ENCODE peak calls at places on chromosomes 7 and 10, in nine cellular contexts. L is fibroblast of the aortic adventitia, V is cardiac muscle cell, K is fibroblast of lung, I is nephron progenitor cell, W is BJ, U is progenitor cell of endocrine pancreas, D is HL-60, S is AG04449. N is an unnamed sample.

GRCh38 chr7:94418851-94419250 is 24.2 kb downstream of the COL1A2 start:
- DNase-seq in S (no peak), D (no peak), V (peak), W (no peak), K (no peak), U (no peak), L (peak), I (no peak), N (no peak)

GRCh38 chr10:97647556-97647955 is 7.1 kb downstream of the PI4K2A start:
- DNase-seq in D (no peak), I (no peak), K (peak), S (no peak), L (peak), V (peak), W (no peak), U (no peak), N (no peak)

GRCh38 chr7:122532406-122533269 is 166.3 kb downstream of the RNF133 start:
- DNase-seq in K (no peak), D (no peak), S (no peak), V (peak), L (peak), I (no peak), W (no peak), U (no peak), N (no peak)

GRCh38 chr10:12629767-12630165 is 280.4 kb downstream of the CAMK1D start:
- DNase-seq in W (no peak), K (no peak), U (no peak), I (no peak), S (no peak), D (no peak), L (no peak), V (no peak), N (no peak)

GRCh38 chr10:114045738-114046458 is 2.2 kb downstream of the ADRB1 start:
- DNase-seq in I (no peak), L (no peak), D (no peak), U (no peak), K (no peak), S (no peak), V (no peak), W (no peak), N (no peak)

GRCh38 chr7:140402178-140402835 is 1.6 kb upstream of the RAB19 start:
- DNase-seq in D (peak), I (no peak), K (peak), U (no peak), L (peak), S (no peak), W (peak), V (peak), N (no peak)

GRCh38 chr7:100865971-100866720 is 1.0 kb upstream of the TRIP6 start:
- DNase-seq in D (peak), K (peak), L (no peak), S (no peak), U (no peak), I (no peak), W (no peak), V (no peak), N (peak)

GRCh38 chr7:78770422-78771410 is 682.8 kb downstream of the MAGI2 start:
- DNase-seq in D (no peak), L (peak), V (no peak), I (no peak), W (no peak), K (peak), S (no peak), U (no peak), N (no peak)

GRCh38 chr10:61285749-61286148 is 167.4 kb downstream of the TMEM26 start:
- DNase-seq in V (peak), U (no peak), L (peak), W (no peak), D (no peak), S (no peak), K (peak), I (no peak), N (no peak)

GRCh38 chr7:23022258-23022745 is 8.4 kb upstream of the HYCC1 start:
- DNase-seq in W (peak), V (peak), D (no peak), U (no peak), K (peak), S (peak), I (no peak), L (peak), N (peak)

GRCh38 chr10:132942101-132942739 is at the start of gene CFAP46:
- DNase-seq in D (no peak), L (peak), W (no peak), I (peak), K (peak), V (peak), U (peak), S (no peak), N (peak)

GRCh38 chr7:149837620-149838223 is 453 bp upstream of the ZNF862 start:
- DNase-seq in U (no peak), K (no peak), L (no peak), W (no peak), I (no peak), S (no peak), D (no peak), V (no peak), N (no peak)

GRCh38 chr10:104666106-104666505 is 25.0 kb downstream of the SORCS3 start:
- DNase-seq in I (no peak), U (no peak), K (no peak), V (no peak), S (no peak), W (no peak), D (no peak), L (no peak), N (no peak)

GRCh38 chr7:150740053-150740452 is 2.8 kb downstream of the GIMAP5 start:
- DNase-seq in W (no peak), I (no peak), S (no peak), D (no peak), K (no peak), V (no peak), U (no peak), L (no peak), N (no peak)

GRCh38 chr7:120052884-120053382 is 220.0 kb upstream of the KCND2 start:
- DNase-seq in V (peak), I (peak), L (peak), D (peak), W (peak), U (no peak), S (peak), K (peak), N (peak)

GRCh38 chr10:6305762-6306321 is 103.1 kb downstream of the PFKFB3 start:
- DNase-seq in K (no peak), I (no peak), D (no peak), L (no peak), U (no peak), S (no peak), V (no peak), W (no peak), N (no peak)

GRCh38 chr7:100801833-100802568 is 25.3 kb downstream of the EPHB4 start:
- DNase-seq in K (peak), D (peak), S (peak), W (peak), V (peak), I (no peak), U (peak), L (peak), N (peak)

GRCh38 chr7:42161723-42162122 is 75.3 kb downstream of the GLI3 start:
- DNase-seq in S (no peak), W (no peak), U (no peak), L (no peak), V (peak), D (no peak), I (no peak), K (no peak), N (no peak)

GRCh38 chr7:120951826-120952225 is 1.2 kb downstream of the ING3 start:
- DNase-seq in D (no peak), L (no peak), W (no peak), S (no peak), U (no peak), K (no peak), I (no peak), V (no peak), N (no peak)

GRCh38 chr10:10542368-10542961 is 475.2 kb upstream of the CELF2 start:
- DNase-seq in U (no peak), S (no peak), K (peak), L (no peak), D (no peak), I (no peak), W (no peak), V (peak), N (no peak)

GRCh38 chr10:111118758-111119157 is 41.9 kb downstream of the ADRA2A start:
- DNase-seq in I (no peak), S (no peak), U (no peak), W (no peak), D (no peak), V (no peak), L (no peak), K (no peak), N (no peak)

GRCh38 chr10:121084675-121085070 is 233.5 kb downstream of the WDR11 start:
- DNase-seq in S (no peak), W (no peak), V (no peak), U (no peak), L (no peak), K (no peak), I (no peak), D (no peak), N (no peak)

GRCh38 chr7:139452948-139453672 is 30.4 kb downstream of the KLRG2 start:
- DNase-seq in L (peak), W (no peak), I (no peak), U (no peak), S (no peak), K (peak), D (no peak), V (peak), N (no peak)

GRCh38 chr7:1825877-1826741 is 156.0 kb downstream of the ELFN1 start:
- DNase-seq in D (no peak), S (no peak), W (no peak), V (no peak), K (no peak), I (no peak), L (no peak), U (no peak), N (no peak)

GRCh38 chr10:34638405-34639054 is 176.6 kb downstream of the PARD3 start:
- DNase-seq in W (peak), V (peak), K (peak), S (peak), L (peak), U (peak), I (peak), D (peak), N (peak)

GRCh38 chr10:102114861-102115618 is 5.1 kb downstream of the LDB1 start:
- DNase-seq in W (no peak), I (peak), K (peak), S (no peak), V (peak), D (peak), U (peak), L (peak), N (peak)

GRCh38 chr7:51220226-51220625 is 96.4 kb downstream of the COBL start:
- DNase-seq in W (no peak), D (no peak), S (no peak), I (no peak), L (no peak), U (no peak), V (no peak), K (no peak), N (no peak)

GRCh38 chr7:44587843-44588711 is 6.0 kb upstream of the TMED4 start:
- DNase-seq in L (peak), D (peak), W (no peak), K (peak), S (no peak), V (peak), I (no peak), U (no peak), N (peak)

GRCh38 chr7:45654341-45654740 is 80.2 kb downstream of the ADCY1 start:
- DNase-seq in D (no peak), S (no peak), W (no peak), V (no peak), I (no peak), L (no peak), K (no peak), U (no peak), N (no peak)

GRCh38 chr10:61721431-61721830 is 58.7 kb downstream of the CABCOCO1 start:
- DNase-seq in V (no peak), S (no peak), L (no peak), U (no peak), D (no peak), W (no peak), K (no peak), I (no peak), N (no peak)

GRCh38 chr7:134447383-134447782 is 11.5 kb downstream of the AKR1B1 start:
- DNase-seq in S (no peak), L (no peak), V (no peak), I (no peak), W (no peak), D (no peak), U (no peak), K (no peak), N (no peak)

GRCh38 chr10:16562891-16563290 is 41.2 kb upstream of the C1QL3 start:
- DNase-seq in W (no peak), V (no peak), U (no peak), L (no peak), I (no peak), K (no peak), S (no peak), D (no peak), N (no peak)

DNA sequence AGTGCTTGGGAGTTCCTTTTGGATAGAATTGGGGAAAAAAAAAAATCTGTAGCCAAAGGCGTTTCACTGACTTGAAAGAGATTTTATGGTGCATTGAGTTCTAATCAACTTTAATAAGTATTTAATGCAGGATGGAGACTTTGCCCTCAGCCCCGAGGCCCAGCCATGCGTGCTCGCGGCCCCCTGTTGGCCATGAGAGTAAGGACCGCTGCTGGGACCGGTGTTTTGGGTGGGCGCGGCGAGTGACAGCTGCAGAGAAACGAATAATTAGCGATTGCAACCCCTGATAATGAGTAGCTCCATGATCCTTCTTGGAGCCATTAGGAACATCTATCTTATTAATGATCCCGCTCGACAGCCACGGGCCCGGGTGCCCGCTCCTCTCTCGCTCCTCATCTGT is 347.4 kb downstream of the RPS24 start:
- DNase-seq in I (peak), D (no peak), U (no peak), V (no peak), L (no peak), K (no peak), S (no peak), W (no peak), N (no peak)
- TF ChIP-seq CTCF in I (peak), D (no peak), U (peak), V (peak), L (peak), K (peak), S (peak), W (peak), N (peak)

DNA sequence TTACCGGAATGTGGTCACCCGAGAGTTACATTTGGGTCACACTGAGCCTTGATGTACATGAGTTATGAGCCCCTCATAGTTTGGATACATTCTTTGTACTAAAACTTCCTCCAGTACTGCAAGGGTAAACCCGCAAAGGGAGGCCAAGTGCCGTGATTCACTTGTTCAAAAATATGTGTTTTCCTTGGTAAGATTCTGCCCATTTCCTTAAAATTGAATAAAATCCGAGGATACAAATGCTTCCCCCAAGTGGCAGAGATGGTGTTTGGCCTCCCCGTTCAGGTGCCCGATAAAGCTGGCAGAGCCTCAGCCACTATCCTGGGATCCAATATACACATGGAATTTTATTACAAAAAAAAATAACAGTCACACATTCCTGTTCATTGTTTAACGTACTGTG is 268.3 kb downstream of the DIP2C start:
- DNase-seq in W (no peak), D (no peak), I (no peak), U (no peak), K (peak), L (peak), V (no peak), S (no peak), N (no peak)
- TF ChIP-seq CTCF in W (no peak), D (no peak), I (no peak), U (no peak), K (no peak), L (peak), V (no peak), S (no peak), N (no peak)

DNA sequence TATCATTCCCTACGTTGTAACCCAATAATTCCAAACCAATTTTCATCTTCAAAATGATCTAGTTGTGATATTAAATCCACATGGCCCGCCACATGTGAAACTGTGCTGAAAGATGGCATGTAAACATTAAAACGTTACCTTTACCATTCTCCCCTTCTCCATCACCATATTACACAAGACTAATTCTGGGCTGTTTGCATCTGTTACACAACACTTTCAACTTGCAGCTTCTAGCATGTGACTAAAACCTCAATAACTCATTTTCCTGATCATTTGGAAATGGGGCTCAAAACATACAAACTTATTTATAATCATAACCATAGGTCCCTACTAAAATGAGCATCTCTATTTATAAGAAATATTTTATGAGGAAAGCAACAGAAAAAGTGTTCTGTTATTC is 4.7 kb downstream of the MTERF1 start:
- DNase-seq in S (no peak), K (no peak), D (peak), V (peak), U (no peak), W (no peak), I (no peak), L (peak), N (no peak)
- TF ChIP-seq CTCF in S (no peak), K (no peak), D (no peak), V (no peak), U (no peak), W (no peak), I (no peak), L (no peak), N (no peak)

GRCh38 chr10:13797171-13797570 is 210.4 kb downstream of the PRPF18 start:
- DNase-seq in L (no peak), U (no peak), K (no peak), V (no peak), S (no peak), W (no peak), I (no peak), D (no peak), N (no peak)

GRCh38 chr10:13803566-13804554 is 217.1 kb downstream of the PRPF18 start:
- DNase-seq in W (no peak), S (no peak), I (no peak), U (no peak), K (peak), V (no peak), L (peak), D (no peak), N (no peak)

GRCh38 chr10:13806419-13806818 is 219.7 kb downstream of the PRPF18 start:
- DNase-seq in V (no peak), S (no peak), D (no peak), I (no peak), L (no peak), U (no peak), K (no peak), W (no peak), N (no peak)

GRCh38 chr10:13801907-13802288 is 215.1 kb downstream of the PRPF18 start:
- DNase-seq in W (no peak), D (no peak), K (no peak), S (no peak), V (no peak), I (no peak), U (no peak), L (no peak), N (no peak)

GRCh38 chr10:13801156-13801906 is 214.6 kb downstream of the PRPF18 start:
- DNase-seq in K (no peak), U (no peak), V (no peak), W (no peak), L (no peak), I (no peak), D (no peak), S (no peak), N (no peak)
- TF ChIP-seq CTCF in K (no peak), U (no peak), V (no peak), W (no peak), L (no peak), I (no peak), D (no peak), S (no peak), N (no peak)

DNA sequence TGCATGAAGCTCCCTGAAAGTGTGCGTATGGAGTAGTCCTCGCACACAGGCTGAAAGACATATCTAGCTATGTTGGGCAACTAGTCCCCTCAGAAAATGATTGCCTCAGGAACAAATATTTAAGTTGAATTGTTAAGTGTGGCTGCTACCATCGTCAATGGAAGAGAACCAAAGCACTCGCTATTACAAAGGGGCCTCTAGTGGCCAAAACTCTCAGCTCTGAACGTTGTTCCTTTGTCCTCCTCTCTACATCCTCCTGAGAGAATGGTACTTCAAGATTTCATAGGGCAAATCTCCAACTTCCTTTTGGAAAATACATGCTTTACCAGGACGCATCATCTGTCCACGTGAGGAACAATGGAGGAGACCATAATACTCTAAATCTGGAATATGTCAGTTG is 209.9 kb downstream of the NRG3 start:
- DNase-seq in V (no peak), W (no peak), I (no peak), S (no peak), K (no peak), D (no peak), U (no peak), L (no peak), N (no peak)
- TF ChIP-seq CTCF in V (no peak), W (no peak), I (no peak), S (no peak), K (no peak), D (no peak), U (no peak), L (no peak), N (no peak)

DNA sequence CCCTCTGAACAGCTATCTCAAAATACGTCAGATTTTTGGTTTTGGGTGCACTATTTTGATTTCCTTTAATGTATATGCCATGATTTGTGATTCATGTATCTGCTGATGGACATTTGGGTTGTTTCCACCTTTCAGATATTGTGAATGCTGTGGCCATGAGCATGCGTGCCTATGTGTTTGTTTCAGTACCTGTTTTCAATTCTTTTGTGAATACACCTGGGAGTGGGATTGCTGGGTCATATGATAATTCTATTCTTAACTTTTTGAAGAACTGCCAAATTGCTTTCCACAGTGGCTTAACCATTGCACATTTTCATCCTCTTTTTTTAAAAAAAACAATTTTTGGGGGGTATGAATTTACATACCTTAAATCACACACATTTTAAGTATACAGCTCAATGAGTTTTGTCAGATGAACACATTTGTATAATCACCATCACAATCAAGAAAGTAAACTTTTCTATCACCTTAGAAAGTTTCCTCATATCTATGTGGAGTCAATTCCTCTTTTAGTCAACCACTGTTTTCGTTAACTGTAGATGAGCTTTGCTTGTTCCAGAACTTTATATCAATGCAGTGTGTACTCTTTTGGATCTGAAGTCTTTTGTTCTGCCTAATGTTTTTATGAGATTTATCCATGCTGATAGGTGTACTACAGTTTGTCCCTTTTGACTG is 36.9 kb downstream of the CYP26A1 start:
- DNase-seq in L (no peak), D (no peak), V (no peak), U (no peak), I (no peak), S (no peak), W (no peak), K (no peak), N (no peak)
- TF ChIP-seq CTCF in L (no peak), D (no peak), V (no peak), U (no peak), I (no peak), S (no peak), W (no peak), K (no peak), N (no peak)

DNA sequence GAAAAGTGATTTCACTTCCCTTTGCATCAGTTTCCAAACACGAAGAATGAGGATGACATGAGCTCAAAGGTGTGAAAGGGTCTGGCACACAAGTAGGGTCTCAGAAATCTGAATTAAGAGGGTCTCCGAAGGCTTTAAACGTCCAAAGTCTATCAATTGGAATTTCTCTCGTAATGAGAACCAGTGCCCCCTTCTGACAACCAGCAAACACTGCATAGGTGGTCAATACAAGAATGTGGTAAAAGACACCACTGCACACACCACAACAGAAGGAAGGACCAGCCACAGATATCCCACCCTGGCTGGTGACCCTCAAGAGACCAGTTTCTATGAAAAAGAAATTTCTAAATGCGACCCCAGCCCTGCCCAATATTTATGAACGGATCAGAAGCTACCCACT is 78.1 kb downstream of the CALN1 start:
- DNase-seq in W (no peak), V (no peak), S (no peak), U (no peak), D (no peak), L (no peak), I (no peak), K (no peak), N (no peak)
- TF ChIP-seq CTCF in W (no peak), V (no peak), S (no peak), U (peak), D (no peak), L (no peak), I (peak), K (no peak), N (no peak)